ENCODE peak calls at places on chromosomes 5 and 9, in nine cellular contexts. One of them, this sample, is unnamed.

GRCh38 chr5:82183828-82184227 is 94.3 kb downstream of the RPS23 start:
- DNase-seq in OCI-LY7: no peak
- DNase-seq in ovary: no peak
- DNase-seq in sigmoid colon: no peak
- DNase-seq in right atrium auricular region: peak; percentile 61
- DNase-seq in CD8-positive, alpha-beta T cell: no peak
- DNase-seq in A549: no peak
- DNase-seq in astrocyte of the spinal cord: no peak
- DNase-seq in brain microvascular endothelial cell: no peak
- DNase-seq in this sample: peak; percentile 99

GRCh38 chr9:109035684-109036423 is 22.6 kb upstream of the CTNNAL1 start:
- DNase-seq in OCI-LY7: no peak
- DNase-seq in ovary: peak; percentile 85
- DNase-seq in sigmoid colon: no peak
- DNase-seq in right atrium auricular region: peak; percentile 68
- DNase-seq in CD8-positive, alpha-beta T cell: no peak
- DNase-seq in A549: peak; percentile 80
- DNase-seq in astrocyte of the spinal cord: peak; percentile 92
- DNase-seq in brain microvascular endothelial cell: peak; percentile 52
- DNase-seq in this sample: peak; percentile 69

GRCh38 chr5:52867809-52868208 is 80.1 kb downstream of the ITGA1 start:
- DNase-seq in OCI-LY7: no peak
- DNase-seq in ovary: no peak
- DNase-seq in sigmoid colon: no peak
- DNase-seq in right atrium auricular region: no peak
- DNase-seq in CD8-positive, alpha-beta T cell: no peak
- DNase-seq in A549: no peak
- DNase-seq in astrocyte of the spinal cord: peak; percentile 20
- DNase-seq in brain microvascular endothelial cell: peak; percentile 34
- DNase-seq in this sample: peak; percentile 64

GRCh38 chr9:34124923-34125322 is 1.6 kb downstream of the DCAF12 start:
- DNase-seq in OCI-LY7: no peak
- DNase-seq in ovary: no peak
- DNase-seq in sigmoid colon: no peak
- DNase-seq in right atrium auricular region: no peak
- DNase-seq in CD8-positive, alpha-beta T cell: no peak
- DNase-seq in A549: no peak
- DNase-seq in astrocyte of the spinal cord: no peak
- DNase-seq in brain microvascular endothelial cell: no peak
- DNase-seq in this sample: peak; percentile 55

GRCh38 chr5:119486-120097 is 27.6 kb downstream of the PLEKHG4B start:
- DNase-seq in OCI-LY7: no peak
- DNase-seq in ovary: no peak
- DNase-seq in sigmoid colon: no peak
- DNase-seq in right atrium auricular region: no peak
- DNase-seq in CD8-positive, alpha-beta T cell: no peak
- DNase-seq in A549: no peak
- DNase-seq in astrocyte of the spinal cord: no peak
- DNase-seq in brain microvascular endothelial cell: no peak
- DNase-seq in this sample: no peak

GRCh38 chr9:109167716-109168115 is 667 bp upstream of the FRRS1L start:
- DNase-seq in OCI-LY7: no peak
- DNase-seq in ovary: no peak
- DNase-seq in sigmoid colon: no peak
- DNase-seq in right atrium auricular region: no peak
- DNase-seq in CD8-positive, alpha-beta T cell: no peak
- DNase-seq in A549: no peak
- DNase-seq in astrocyte of the spinal cord: no peak
- DNase-seq in brain microvascular endothelial cell: no peak
- DNase-seq in this sample: no peak

GRCh38 chr5:1538276-1538675 is 14.5 kb upstream of the LPCAT1 start:
- DNase-seq in OCI-LY7: no peak
- DNase-seq in ovary: no peak
- DNase-seq in sigmoid colon: peak; percentile 58
- DNase-seq in right atrium auricular region: no peak
- DNase-seq in CD8-positive, alpha-beta T cell: no peak
- DNase-seq in A549: no peak
- DNase-seq in astrocyte of the spinal cord: no peak
- DNase-seq in brain microvascular endothelial cell: no peak
- DNase-seq in this sample: no peak

GRCh38 chr5:7754997-7755596 is 95.8 kb downstream of the CFAP90 start:
- DNase-seq in OCI-LY7: peak; percentile 53
- DNase-seq in ovary: peak; percentile 28
- DNase-seq in sigmoid colon: no peak
- DNase-seq in right atrium auricular region: no peak
- DNase-seq in CD8-positive, alpha-beta T cell: no peak
- DNase-seq in A549: peak; percentile 72
- DNase-seq in astrocyte of the spinal cord: peak; percentile 56
- DNase-seq in brain microvascular endothelial cell: peak; percentile 8
- DNase-seq in this sample: peak; percentile 55

GRCh38 chr5:147140558-147140957 is 94.3 kb upstream of the STK32A start:
- DNase-seq in OCI-LY7: no peak
- DNase-seq in ovary: no peak
- DNase-seq in sigmoid colon: no peak
- DNase-seq in right atrium auricular region: no peak
- DNase-seq in CD8-positive, alpha-beta T cell: no peak
- DNase-seq in A549: no peak
- DNase-seq in astrocyte of the spinal cord: no peak
- DNase-seq in brain microvascular endothelial cell: no peak
- DNase-seq in this sample: no peak

GRCh38 chr9:118569151-118569550 is 800.1 kb downstream of the BRINP1 start:
- DNase-seq in OCI-LY7: no peak
- DNase-seq in ovary: no peak
- DNase-seq in sigmoid colon: no peak
- DNase-seq in right atrium auricular region: no peak
- DNase-seq in CD8-positive, alpha-beta T cell: no peak
- DNase-seq in A549: no peak
- DNase-seq in astrocyte of the spinal cord: no peak
- DNase-seq in brain microvascular endothelial cell: no peak
- DNase-seq in this sample: no peak

GRCh38 chr9:70083429-70083828 is 39.8 kb downstream of the MAMDC2 start:
- DNase-seq in OCI-LY7: no peak
- DNase-seq in ovary: peak; percentile 51
- DNase-seq in sigmoid colon: no peak
- DNase-seq in right atrium auricular region: no peak
- DNase-seq in CD8-positive, alpha-beta T cell: no peak
- DNase-seq in A549: no peak
- DNase-seq in astrocyte of the spinal cord: no peak
- DNase-seq in brain microvascular endothelial cell: no peak
- DNase-seq in this sample: peak; percentile 41

GRCh38 chr9:92402359-92402758 is 2.0 kb downstream of the OGN start:
- DNase-seq in OCI-LY7: no peak
- DNase-seq in ovary: no peak
- DNase-seq in sigmoid colon: no peak
- DNase-seq in right atrium auricular region: no peak
- DNase-seq in CD8-positive, alpha-beta T cell: no peak
- DNase-seq in A549: no peak
- DNase-seq in astrocyte of the spinal cord: no peak
- DNase-seq in brain microvascular endothelial cell: no peak
- DNase-seq in this sample: no peak
- H3K4me3 ChIP-seq in OCI-LY7: no peak overlapping the region
- H3K4me3 ChIP-seq in ovary: no peak overlapping the region
- H3K4me3 ChIP-seq in sigmoid colon: no peak overlapping the region
- H3K4me3 ChIP-seq in right atrium auricular region: no peak overlapping the region
- H3K4me3 ChIP-seq in CD8-positive, alpha-beta T cell: no peak overlapping the region
- H3K4me3 ChIP-seq in A549: no peak overlapping the region
- H3K4me3 ChIP-seq in astrocyte of the spinal cord: no peak overlapping the region
- H3K4me3 ChIP-seq in brain microvascular endothelial cell: no peak overlapping the region
- H3K4me3 ChIP-seq in this sample: no peak overlapping the region

DNA sequence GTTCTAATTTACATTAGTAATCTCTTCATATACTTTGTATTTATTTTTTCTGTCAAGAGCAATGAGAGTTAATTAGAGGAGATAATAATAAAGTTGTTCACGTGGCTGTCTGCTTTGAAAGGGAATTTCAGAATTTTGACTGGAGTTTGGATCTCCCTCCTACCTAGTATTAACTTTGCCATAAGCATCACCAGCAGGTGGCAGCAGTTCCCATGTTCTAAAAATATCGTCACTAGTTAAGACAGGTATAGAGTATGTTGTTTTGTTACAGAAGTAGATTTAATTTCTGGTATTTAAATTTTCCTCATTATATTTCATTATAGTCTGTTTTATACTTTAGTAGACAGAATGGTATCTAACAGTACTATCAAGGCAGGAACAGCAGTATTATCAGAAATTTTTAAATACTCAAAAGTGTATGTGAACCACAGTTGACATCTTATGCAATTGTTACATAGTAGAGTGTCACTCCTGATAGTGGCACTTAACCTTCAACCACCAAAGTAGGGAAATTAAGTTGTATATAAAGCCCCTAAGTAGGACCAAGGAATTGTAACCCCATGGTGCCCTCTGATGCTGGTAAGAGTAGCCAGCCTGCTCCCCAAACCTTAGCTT is 20.4 kb downstream of the GNPDA1 start:
- DNase-seq in OCI-LY7: peak; percentile 73
- DNase-seq in ovary: peak; percentile 61
- DNase-seq in sigmoid colon: peak; percentile 83
- DNase-seq in right atrium auricular region: peak; percentile 78
- DNase-seq in CD8-positive, alpha-beta T cell: peak; percentile 75
- DNase-seq in A549: peak; percentile 64
- DNase-seq in astrocyte of the spinal cord: peak; percentile 66
- DNase-seq in brain microvascular endothelial cell: peak; percentile 54
- DNase-seq in this sample: peak; percentile 76
- TF ChIP-seq CTCF in OCI-LY7: peak; percentile 95
- TF ChIP-seq CTCF in ovary: peak; percentile 65
- TF ChIP-seq CTCF in sigmoid colon: peak; percentile 70
- TF ChIP-seq CTCF in right atrium auricular region: peak; percentile 84
- TF ChIP-seq CTCF in CD8-positive, alpha-beta T cell: peak; percentile 97
- TF ChIP-seq CTCF in A549: peak; percentile 84
- TF ChIP-seq CTCF in astrocyte of the spinal cord: peak; percentile 70
- TF ChIP-seq CTCF in brain microvascular endothelial cell: peak; percentile 74
- TF ChIP-seq CTCF in this sample: peak; percentile 85

GRCh38 chr9:133347985-133348762 is at the start of the genes MED22 and RPL7A:
- DNase-seq in OCI-LY7: peak; percentile 96
- DNase-seq in ovary: peak; percentile 89
- DNase-seq in sigmoid colon: peak; percentile 97
- DNase-seq in right atrium auricular region: peak; percentile 97
- DNase-seq in CD8-positive, alpha-beta T cell: peak; percentile 86
- DNase-seq in A549: peak; percentile 96
- DNase-seq in astrocyte of the spinal cord: peak; percentile 97
- DNase-seq in brain microvascular endothelial cell: peak; percentile 98
- DNase-seq in this sample: peak; percentile 96

GRCh38 chr9:133351908-133352634 is 4.1 kb downstream of the RPL7A start:
- DNase-seq in OCI-LY7: peak; percentile 63
- DNase-seq in ovary: no peak
- DNase-seq in sigmoid colon: no peak
- DNase-seq in right atrium auricular region: no peak
- DNase-seq in CD8-positive, alpha-beta T cell: no peak
- DNase-seq in A549: peak; percentile 83
- DNase-seq in astrocyte of the spinal cord: peak; percentile 49
- DNase-seq in brain microvascular endothelial cell: peak; percentile 55
- DNase-seq in this sample: peak; percentile 76

GRCh38 chr9:133351526-133351907 is 3.5 kb downstream of the RPL7A start:
- DNase-seq in OCI-LY7: no peak
- DNase-seq in ovary: no peak
- DNase-seq in sigmoid colon: no peak
- DNase-seq in right atrium auricular region: no peak
- DNase-seq in CD8-positive, alpha-beta T cell: no peak
- DNase-seq in A549: no peak
- DNase-seq in astrocyte of the spinal cord: no peak
- DNase-seq in brain microvascular endothelial cell: no peak
- DNase-seq in this sample: no peak

GRCh38 chr9:133348763-133349573 is 950 bp downstream of the RPL7A start:
- DNase-seq in OCI-LY7: peak; percentile 29
- DNase-seq in ovary: no peak
- DNase-seq in sigmoid colon: no peak
- DNase-seq in right atrium auricular region: no peak
- DNase-seq in CD8-positive, alpha-beta T cell: no peak
- DNase-seq in A549: no peak
- DNase-seq in astrocyte of the spinal cord: no peak
- DNase-seq in brain microvascular endothelial cell: no peak
- DNase-seq in this sample: no peak

DNA sequence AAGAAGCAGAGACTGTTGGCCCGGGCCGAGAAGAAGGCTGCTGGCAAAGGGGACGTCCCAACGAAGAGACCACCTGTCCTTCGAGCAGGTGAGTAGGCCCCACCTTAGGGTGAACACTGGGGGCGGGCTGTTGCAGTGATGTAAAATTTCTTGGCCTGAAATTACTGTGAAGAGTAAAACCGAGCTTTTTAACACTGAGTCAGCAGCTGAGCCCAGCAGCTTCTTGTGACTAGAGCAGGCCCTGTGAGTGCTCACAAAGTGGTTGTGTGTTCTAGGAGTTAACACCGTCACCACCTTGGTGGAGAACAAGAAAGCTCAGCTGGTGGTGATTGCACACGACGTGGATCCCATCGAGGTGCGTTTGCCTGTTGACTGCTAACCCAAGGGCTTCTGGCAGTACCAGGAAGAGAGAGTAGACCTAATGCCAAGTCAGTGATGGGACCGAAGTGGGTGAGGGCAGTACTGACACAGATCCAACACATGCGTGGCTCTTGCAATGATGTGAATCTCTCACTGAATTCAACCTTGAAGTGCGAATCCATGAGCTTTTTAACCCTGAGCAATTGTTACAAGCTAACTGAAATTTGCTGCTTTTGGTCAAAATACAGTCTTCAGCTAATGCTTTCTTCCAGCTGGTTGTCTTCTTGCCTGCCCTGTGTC is 2.1 kb downstream of the RPL7A start:
- DNase-seq in OCI-LY7: no peak
- DNase-seq in ovary: no peak
- DNase-seq in sigmoid colon: no peak
- DNase-seq in right atrium auricular region: no peak
- DNase-seq in CD8-positive, alpha-beta T cell: no peak
- DNase-seq in A549: no peak
- DNase-seq in astrocyte of the spinal cord: no peak
- DNase-seq in brain microvascular endothelial cell: no peak
- DNase-seq in this sample: no peak
- H3K4me3 ChIP-seq in OCI-LY7: peak overlapping the region; percentile 99
- H3K4me3 ChIP-seq in ovary: no peak overlapping the region
- H3K4me3 ChIP-seq in sigmoid colon: no peak overlapping the region
- H3K4me3 ChIP-seq in right atrium auricular region: no peak overlapping the region
- H3K4me3 ChIP-seq in CD8-positive, alpha-beta T cell: no peak overlapping the region
- H3K4me3 ChIP-seq in A549: peak overlapping the region; percentile 100
- H3K4me3 ChIP-seq in astrocyte of the spinal cord: peak overlapping the region; percentile 1
- H3K4me3 ChIP-seq in brain microvascular endothelial cell: peak overlapping the region; percentile 100
- H3K4me3 ChIP-seq in this sample: peak overlapping the region; percentile 92

DNA sequence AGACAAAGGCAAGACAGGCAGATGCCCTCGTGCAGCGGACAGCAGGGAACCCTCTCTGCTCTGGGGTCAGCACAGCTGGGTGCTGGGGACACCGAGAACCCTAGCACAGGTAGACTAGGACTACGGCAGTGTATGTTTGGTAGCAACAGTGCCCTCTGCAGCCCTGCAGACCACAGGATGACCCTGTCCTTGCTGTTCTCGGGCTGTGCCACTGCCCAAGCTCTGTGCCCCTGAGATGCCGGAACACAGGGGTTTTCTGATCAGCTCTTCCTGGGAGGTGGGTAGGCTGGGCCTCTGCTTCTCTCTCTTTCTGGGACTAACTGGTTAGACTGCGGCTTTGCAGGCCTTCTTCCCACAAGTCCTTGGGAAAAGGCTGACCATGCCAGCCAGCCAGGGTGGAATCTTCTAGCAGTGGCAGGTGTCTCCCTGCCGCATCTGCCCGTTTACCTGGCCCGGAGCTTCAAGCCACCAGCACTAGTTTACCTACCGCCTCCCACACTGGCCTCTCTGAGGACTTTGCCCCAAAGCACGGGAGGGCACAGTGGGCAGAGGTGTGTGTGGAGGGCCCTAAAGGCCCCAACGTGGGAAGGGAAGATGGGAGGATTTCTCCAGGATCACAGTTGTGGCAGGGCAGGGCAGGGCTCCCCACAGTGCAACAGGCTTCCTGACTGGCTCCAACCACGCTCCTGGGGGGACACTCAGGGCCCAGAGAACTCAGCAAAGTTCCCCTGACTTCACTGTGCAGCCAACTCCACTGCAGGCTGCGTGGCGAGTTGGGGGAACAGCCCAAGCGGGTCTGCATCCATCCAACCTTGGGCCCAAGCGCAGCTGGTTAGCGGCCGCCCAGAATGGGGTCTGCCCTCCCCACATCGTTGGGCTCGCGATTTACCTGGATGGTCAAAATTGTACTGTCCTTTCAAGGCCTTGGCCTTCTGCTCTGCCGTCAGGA is 1.2 kb downstream of the UCK1 start:
- DNase-seq in OCI-LY7: no peak
- DNase-seq in ovary: no peak
- DNase-seq in sigmoid colon: peak; percentile 46
- DNase-seq in right atrium auricular region: no peak
- DNase-seq in CD8-positive, alpha-beta T cell: no peak
- DNase-seq in A549: no peak
- DNase-seq in astrocyte of the spinal cord: no peak
- DNase-seq in brain microvascular endothelial cell: no peak
- DNase-seq in this sample: no peak
- TF ChIP-seq CTCF in OCI-LY7: no peak
- TF ChIP-seq CTCF in ovary: no peak
- TF ChIP-seq CTCF in sigmoid colon: no peak
- TF ChIP-seq CTCF in right atrium auricular region: no peak
- TF ChIP-seq CTCF in CD8-positive, alpha-beta T cell: no peak
- TF ChIP-seq CTCF in A549: no peak
- TF ChIP-seq CTCF in astrocyte of the spinal cord: no peak
- TF ChIP-seq CTCF in brain microvascular endothelial cell: no peak
- TF ChIP-seq CTCF in this sample: no peak